ENCODE peak calls at places on chromosomes 3 and 15, in nine cellular contexts. Z is heart right ventricle, T is GM13976, J is lower leg skin, B is BE2C, H is neural progenitor cell, V is B cell, U is tibial artery, W is breast epithelium. O is an unnamed sample.

GRCh38 chr15:64490598-64491259 is 30.4 kb downstream of the ZNF609 start:
- DNase-seq in V (no peak), H (no peak), Z (no peak), T (no peak), U (no peak), J (no peak), W (no peak), B (no peak), O (no peak)

GRCh38 chr15:98734472-98735284 is 86.3 kb downstream of the IGF1R start:
- DNase-seq in J (no peak), U (no peak), B (no peak), H (no peak), V (no peak), Z (no peak), W (no peak), T (no peak), O (no peak)

GRCh38 chr15:31598620-31599019 is 272.0 kb downstream of the KLF13 start:
- DNase-seq in B (no peak), Z (no peak), W (no peak), V (no peak), U (no peak), T (no peak), H (peak; percentile 30), J (no peak), O (no peak)

GRCh38 chr3:155791190-155791589 is 14.9 kb downstream of the C3orf33 start:
- DNase-seq in V (no peak), B (no peak), U (no peak), T (no peak), J (no peak), H (no peak), W (no peak), Z (no peak), O (no peak)

GRCh38 chr3:133573054-133573628 is 345 bp upstream of the CDV3 start:
- DNase-seq in W (peak; percentile 100), V (peak; percentile 99), H (peak; percentile 100), Z (peak; percentile 100), U (peak; percentile 100), J (peak; percentile 100), B (peak; percentile 100), T (peak; percentile 92), O (peak; percentile 100)

GRCh38 chr3:33211444-33211843 is 7.2 kb downstream of the SUSD5 start:
- DNase-seq in V (no peak), B (no peak), U (peak; percentile 37), T (no peak), J (no peak), H (no peak), W (peak; percentile 56), Z (no peak), O (no peak)

GRCh38 chr3:159488657-159489056 is 500.0 kb upstream of the IL12A start:
- DNase-seq in J (no peak), B (no peak), T (no peak), V (no peak), U (no peak), H (no peak), Z (no peak), W (no peak), O (no peak)

GRCh38 chr15:74144153-74144775 is 13.9 kb downstream of the ISLR2 start:
- DNase-seq in J (no peak), W (no peak), T (no peak), V (no peak), B (peak; percentile 60), U (no peak), Z (no peak), H (no peak), O (no peak)

GRCh38 chr3:25235033-25235432 is 193.0 kb upstream of the RARB start:
- DNase-seq in W (no peak), V (no peak), U (no peak), J (no peak), Z (no peak), H (no peak), B (no peak), T (no peak), O (no peak)

GRCh38 chr3:156382458-156383346 is 172.2 kb downstream of the SSR3 start:
- DNase-seq in W (no peak), U (no peak), B (peak; percentile 61), Z (no peak), J (no peak), H (peak; percentile 24), T (peak; percentile 45), V (peak; percentile 12), O (no peak)

GRCh38 chr3:110341047-110341446 is 730.6 kb upstream of the NECTIN3 start:
- DNase-seq in H (no peak), T (no peak), W (no peak), U (no peak), J (no peak), Z (no peak), V (no peak), B (no peak), O (no peak)

GRCh38 chr3:176798680-176799079 is 398.6 kb downstream of the TBL1XR1 start:
- DNase-seq in W (no peak), J (no peak), Z (no peak), T (no peak), V (no peak), B (no peak), U (no peak), H (no peak), O (no peak)

GRCh38 chr15:96974761-96975160 is 644.3 kb downstream of the NR2F2 start:
- DNase-seq in W (no peak), U (no peak), J (no peak), V (no peak), H (no peak), T (no peak), Z (no peak), B (no peak), O (no peak)

GRCh38 chr3:186044973-186045372 is 63.9 kb downstream of the ETV5 start:
- DNase-seq in J (no peak), U (no peak), W (no peak), V (no peak), B (no peak), Z (no peak), H (peak; percentile 88), T (no peak), O (peak; percentile 71)

GRCh38 chr3:151087648-151088047 is 2.2 kb downstream of the MED12L start:
- DNase-seq in W (no peak), H (no peak), Z (no peak), V (no peak), T (no peak), B (no peak), J (no peak), U (no peak), O (no peak)

GRCh38 chr3:175121225-175121624 is 262.1 kb downstream of the NAALADL2 start:
- DNase-seq in V (no peak), U (no peak), Z (no peak), W (no peak), H (peak; percentile 3), J (no peak), B (no peak), T (no peak), O (no peak)

GRCh38 chr3:143832433-143832832 is 15.8 kb downstream of the SLC9A9 start:
- DNase-seq in B (no peak), H (no peak), Z (no peak), W (no peak), V (no peak), T (no peak), J (no peak), U (no peak), O (no peak)

GRCh38 chr3:106333911-106334618 is 465.3 kb upstream of the CBLB start:
- DNase-seq in W (no peak), V (peak; percentile 7), H (no peak), J (no peak), T (no peak), U (no peak), B (no peak), Z (no peak), O (no peak)

GRCh38 chr3:116630494-116630893 is 79.1 kb upstream of the TUSC7 start:
- DNase-seq in Z (no peak), T (no peak), V (no peak), H (no peak), W (no peak), U (no peak), J (no peak), B (no peak), O (no peak)

GRCh38 chr3:72451840-72452239 is 396.4 kb downstream of the SHQ1 start:
- DNase-seq in W (no peak), J (no peak), T (no peak), V (no peak), B (no peak), H (no peak), Z (no peak), U (no peak), O (no peak)

DNA sequence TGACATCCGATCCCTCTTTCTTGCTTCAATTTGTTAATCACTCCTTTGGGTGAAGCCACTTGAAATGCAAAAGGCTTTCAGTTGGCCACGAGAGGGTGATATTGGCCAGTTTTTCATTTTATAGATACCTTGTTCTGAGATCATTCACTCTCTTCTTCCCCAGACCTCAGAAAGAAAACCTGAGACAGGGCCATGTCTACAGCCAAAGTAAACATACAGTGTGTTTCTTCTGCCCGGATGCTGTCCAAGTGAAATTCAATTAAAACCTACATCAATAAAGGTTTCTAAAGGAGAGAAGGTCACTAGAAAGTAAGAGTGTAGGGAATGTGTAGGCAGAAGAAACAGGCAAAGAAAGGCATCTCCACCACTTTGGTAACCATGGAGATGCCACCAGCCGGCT is 39.5 kb upstream of the FMN1 start:
- DNase-seq in Z (no peak), W (no peak), B (peak; percentile 51), V (peak; percentile 3), T (no peak), U (no peak), J (no peak), H (peak; percentile 50), O (no peak)
- TF ChIP-seq CTCF in Z (peak; percentile 37), W (no peak), B (peak; percentile 78), V (no peak), T (peak; percentile 19), U (peak; percentile 26), J (no peak), H (peak; percentile 65), O (peak; percentile 78)

GRCh38 chr3:71176366-71176765 is 407.2 kb downstream of the FOXP1 start:
- DNase-seq in H (peak; percentile 17), W (no peak), J (no peak), Z (no peak), B (no peak), T (no peak), V (no peak), U (no peak), O (no peak)
- TF ChIP-seq CTCF in H (peak; percentile 10), W (no peak), J (no peak), Z (no peak), B (peak; percentile 9), T (no peak), V (no peak), U (no peak), O (no peak)

DNA sequence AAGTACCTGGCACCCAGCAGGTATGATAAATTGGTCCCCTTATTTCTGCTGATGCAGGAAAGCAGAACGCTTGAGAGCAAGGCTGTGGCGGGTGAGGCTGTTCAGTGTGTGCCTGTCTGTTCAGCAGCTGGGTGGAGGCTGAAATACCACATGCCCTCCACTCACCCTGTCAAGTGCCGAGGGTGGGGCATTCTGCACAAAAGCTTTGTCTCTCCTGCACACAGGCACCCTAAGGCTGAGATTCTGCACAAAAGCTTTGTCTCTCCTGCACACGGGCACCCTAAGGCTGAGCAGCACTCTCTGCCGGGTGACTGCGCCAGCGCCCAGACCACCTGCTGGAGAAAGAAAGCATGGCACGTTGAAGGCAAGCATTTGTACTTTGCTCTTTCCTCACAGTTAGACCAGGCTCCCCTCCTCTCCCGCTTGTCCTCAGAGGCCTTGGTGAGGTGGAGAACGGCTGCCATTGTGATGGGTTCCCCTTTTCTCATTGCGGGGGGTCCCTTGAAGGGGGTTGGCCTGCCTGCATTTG is 97.5 kb downstream of the BDH1 start:
- DNase-seq in V (no peak), T (peak; percentile 44), B (no peak), W (no peak), Z (no peak), H (no peak), U (no peak), J (no peak), O (no peak)
- TF ChIP-seq CTCF in V (no peak), T (no peak), B (peak; percentile 20), W (no peak), Z (no peak), H (peak; percentile 35), U (peak; percentile 16), J (peak; percentile 9), O (peak; percentile 14)

GRCh38 chr3:5304789-5305680 is 117.5 kb downstream of the EDEM1 start:
- DNase-seq in J (no peak), Z (no peak), V (peak; percentile 60), H (peak; percentile 78), W (no peak), T (peak; percentile 39), U (no peak), B (peak; percentile 32), O (no peak)
- TF ChIP-seq CTCF in J (no peak), Z (peak; percentile 68), V (peak; percentile 73), H (peak; percentile 89), W (peak; percentile 41), T (peak; percentile 64), U (peak; percentile 24), B (peak; percentile 59), O (peak; percentile 54)

O was measured in osteocyte.